ENCODE peak calls at places on chromosomes 16 and 17, in four cellular contexts. One of them, this sample, is unnamed. For H3K79me2 and H3K4me1, the result is how much of the 10 kb centered on the place peaks cover.

GRCh38 chr16:78106659-78107058 is 7.2 kb downstream of the WWOX start:
- DNase-seq in mesendoderm: no peak
- DNase-seq in K562: no peak
- DNase-seq in PC-9: no peak
- DNase-seq in this sample: no peak

GRCh38 chr17:57284984-57285646 is 28.8 kb downstream of the MSI2 start:
- DNase-seq in mesendoderm: peak
- DNase-seq in PC-9: no peak
- DNase-seq in K562: peak
- DNase-seq in this sample: no peak

GRCh38 chr17:81932333-81932983 is 4.6 kb downstream of the PYCR1 start:
- DNase-seq in mesendoderm: no peak
- DNase-seq in K562: no peak
- DNase-seq in PC-9: no peak
- DNase-seq in this sample: no peak

GRCh38 chr16:54503011-54503410 is 216.4 kb upstream of the IRX3 start:
- DNase-seq in K562: no peak
- DNase-seq in PC-9: no peak
- DNase-seq in mesendoderm: peak
- DNase-seq in this sample: no peak

GRCh38 chr17:7432296-7432695 is 2.9 kb upstream of the TMEM102 start:
- DNase-seq in PC-9: no peak
- DNase-seq in K562: no peak
- DNase-seq in mesendoderm: no peak
- DNase-seq in this sample: no peak

GRCh38 chr16:61797960-61798359 is 238.3 kb downstream of the CDH8 start:
- DNase-seq in mesendoderm: no peak
- DNase-seq in K562: no peak
- DNase-seq in PC-9: no peak
- DNase-seq in this sample: no peak

GRCh38 chr16:8818499-8819270 is 21.0 kb downstream of the PMM2 start:
- DNase-seq in mesendoderm: peak
- DNase-seq in PC-9: no peak
- DNase-seq in K562: no peak
- DNase-seq in this sample: no peak

GRCh38 chr16:18062713-18063112 is 273.8 kb downstream of the NPIPA8 start:
- DNase-seq in mesendoderm: peak
- DNase-seq in PC-9: no peak
- DNase-seq in K562: no peak
- DNase-seq in this sample: no peak

GRCh38 chr16:55364811-55365210 is 40.8 kb downstream of the IRX6 start:
- DNase-seq in mesendoderm: no peak
- DNase-seq in K562: no peak
- DNase-seq in PC-9: no peak
- DNase-seq in this sample: no peak

GRCh38 chr17:53142890-53143289 is 679.8 kb upstream of the KIF2B start:
- DNase-seq in PC-9: no peak
- DNase-seq in mesendoderm: peak
- DNase-seq in K562: no peak
- DNase-seq in this sample: no peak

GRCh38 chr17:44921122-44921882 is 6.0 kb upstream of the GFAP start:
- DNase-seq in mesendoderm: peak
- DNase-seq in K562: peak
- DNase-seq in PC-9: no peak
- DNase-seq in this sample: no peak

GRCh38 chr17:39340731-39341130 is 60.7 kb downstream of the FBXL20 start:
- DNase-seq in mesendoderm: no peak
- DNase-seq in K562: no peak
- DNase-seq in PC-9: no peak
- DNase-seq in this sample: no peak

GRCh38 chr16:58049697-58050185 is 24.2 kb downstream of the MMP15 start:
- DNase-seq in mesendoderm: no peak
- DNase-seq in PC-9: no peak
- DNase-seq in K562: no peak
- DNase-seq in this sample: no peak

GRCh38 chr17:73958453-73958852 is 245.0 kb upstream of the RPL38 start:
- DNase-seq in mesendoderm: no peak
- DNase-seq in K562: no peak
- DNase-seq in PC-9: no peak
- DNase-seq in this sample: no peak

GRCh38 chr16:23121024-23121423 is 28.2 kb downstream of the USP31 start:
- DNase-seq in mesendoderm: no peak
- DNase-seq in PC-9: no peak
- DNase-seq in K562: no peak
- DNase-seq in this sample: no peak

GRCh38 chr16:66510711-66511614 is 39.0 kb downstream of the TK2 start:
- DNase-seq in K562: no peak
- DNase-seq in mesendoderm: no peak
- DNase-seq in PC-9: peak
- DNase-seq in this sample: no peak

GRCh38 chr16:70683146-70683944 is 2.5 kb downstream of the MTSS2 start:
- DNase-seq in PC-9: no peak
- DNase-seq in mesendoderm: no peak
- DNase-seq in K562: no peak
- DNase-seq in this sample: no peak

GRCh38 chr16:58661199-58661830 is 23.3 kb downstream of the SLC38A7 start:
- DNase-seq in PC-9: peak
- DNase-seq in mesendoderm: peak
- DNase-seq in K562: peak
- DNase-seq in this sample: peak

GRCh38 chr17:76994237-76994637 is 126.0 kb downstream of the MGAT5B start:
- DNase-seq in PC-9: no peak
- DNase-seq in K562: no peak
- DNase-seq in mesendoderm: no peak
- DNase-seq in this sample: no peak

GRCh38 chr17:55157165-55157564 is 107.6 kb upstream of the HLF start:
- DNase-seq in PC-9: no peak
- DNase-seq in K562: no peak
- DNase-seq in mesendoderm: no peak
- DNase-seq in this sample: no peak

GRCh38 chr16:12971216-12971615 is 69.8 kb downstream of the SHISA9 start:
- DNase-seq in PC-9: peak
- DNase-seq in K562: no peak
- DNase-seq in mesendoderm: peak
- DNase-seq in this sample: no peak

GRCh38 chr16:68219708-68220378 is 16.1 kb downstream of the ESRP2 start:
- DNase-seq in K562: no peak
- DNase-seq in mesendoderm: no peak
- DNase-seq in PC-9: no peak
- DNase-seq in this sample: no peak

GRCh38 chr17:11245187-11245586 is 4.2 kb downstream of the SHISA6 start:
- DNase-seq in K562: no peak
- DNase-seq in PC-9: no peak
- DNase-seq in mesendoderm: no peak
- DNase-seq in this sample: no peak

GRCh38 chr17:1612400-1612799 is 16.2 kb downstream of the SLC43A2 start:
- DNase-seq in K562: no peak
- DNase-seq in PC-9: no peak
- DNase-seq in mesendoderm: no peak
- DNase-seq in this sample: no peak

GRCh38 chr16:85360323-85361277 is 248.3 kb upstream of the CIBAR2 start:
- DNase-seq in K562: no peak
- DNase-seq in PC-9: no peak
- DNase-seq in mesendoderm: no peak
- DNase-seq in this sample: no peak

GRCh38 chr17:5380491-5381135 is 38.8 kb downstream of the NUP88 start:
- DNase-seq in K562: no peak
- DNase-seq in mesendoderm: no peak
- DNase-seq in PC-9: no peak
- DNase-seq in this sample: no peak

GRCh38 chr17:49214665-49215360 is 4.3 kb downstream of the ABI3 start:
- DNase-seq in PC-9: no peak
- DNase-seq in mesendoderm: no peak
- DNase-seq in K562: no peak
- DNase-seq in this sample: no peak
- H3K79me2 ChIP-seq in PC-9: under half
- H3K79me2 ChIP-seq in mesendoderm: under half
- H3K79me2 ChIP-seq in K562: under half
- H3K79me2 ChIP-seq in this sample: half or more

GRCh38 chr17:21104608-21105007 is 22.2 kb upstream of the DHRS7B start:
- DNase-seq in PC-9: no peak
- DNase-seq in mesendoderm: no peak
- DNase-seq in K562: no peak
- DNase-seq in this sample: no peak

GRCh38 chr17:21096874-21097273 is 29.9 kb upstream of the DHRS7B start:
- DNase-seq in PC-9: no peak
- DNase-seq in mesendoderm: no peak
- DNase-seq in K562: no peak
- DNase-seq in this sample: no peak

GRCh38 chr17:21095735-21096134 is 31.0 kb upstream of the DHRS7B start:
- DNase-seq in PC-9: no peak
- DNase-seq in K562: no peak
- DNase-seq in mesendoderm: peak
- DNase-seq in this sample: peak

GRCh38 chr17:21094298-21094704 is 32.5 kb upstream of the DHRS7B start:
- DNase-seq in PC-9: no peak
- DNase-seq in mesendoderm: no peak
- DNase-seq in K562: no peak
- DNase-seq in this sample: no peak

GRCh38 chr17:21098934-21099687 is 27.7 kb upstream of the DHRS7B start:
- DNase-seq in mesendoderm: peak
- DNase-seq in K562: peak
- DNase-seq in PC-9: peak
- DNase-seq in this sample: peak
- H3K4me2 ChIP-seq in mesendoderm: peak
- H3K4me2 ChIP-seq in K562: peak
- H3K4me2 ChIP-seq in PC-9: peak
- H3K4me2 ChIP-seq in this sample: peak

DNA sequence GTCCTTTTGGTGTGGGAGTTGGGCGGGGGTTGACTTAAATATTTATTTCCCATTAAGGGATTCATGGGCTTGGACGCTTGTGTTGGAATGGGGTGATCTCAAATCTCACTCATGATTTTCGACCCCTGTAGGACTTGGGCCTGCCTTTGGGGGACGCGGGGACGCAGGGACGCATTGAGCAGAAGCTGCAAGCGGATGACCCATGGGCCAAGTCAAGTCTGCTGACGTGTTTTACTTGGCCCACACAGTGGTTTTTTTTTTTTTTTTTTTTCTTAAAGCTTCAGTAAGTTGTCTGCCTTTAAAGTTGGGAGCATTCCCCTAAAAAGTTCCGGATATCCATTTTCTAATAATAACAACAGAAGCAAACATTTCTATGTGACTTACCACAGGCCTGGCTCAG is 29.0 kb downstream of the CMIP start:
- DNase-seq in mesendoderm: no peak
- DNase-seq in PC-9: no peak
- DNase-seq in K562: no peak
- DNase-seq in this sample: no peak
- H3K4me1 ChIP-seq in mesendoderm: under half
- H3K4me1 ChIP-seq in PC-9: under half
- H3K4me1 ChIP-seq in K562: under half
- H3K4me1 ChIP-seq in this sample: under half

GRCh38 chr17:2828396-2829038 is 32.3 kb downstream of the RAP1GAP2 start:
- DNase-seq in PC-9: no peak
- DNase-seq in K562: peak
- DNase-seq in mesendoderm: peak
- DNase-seq in this sample: peak
- H3K79me2 ChIP-seq in PC-9: under half
- H3K79me2 ChIP-seq in K562: under half
- H3K79me2 ChIP-seq in mesendoderm: under half
- H3K79me2 ChIP-seq in this sample: under half

GRCh38 chr17:58302171-58302918 is 21.6 kb upstream of the MPO start:
- DNase-seq in mesendoderm: no peak
- DNase-seq in PC-9: no peak
- DNase-seq in K562: no peak
- DNase-seq in this sample: no peak
- H3K4me2 ChIP-seq in mesendoderm: no peak
- H3K4me2 ChIP-seq in PC-9: no peak
- H3K4me2 ChIP-seq in K562: no peak
- H3K4me2 ChIP-seq in this sample: no peak

DNA sequence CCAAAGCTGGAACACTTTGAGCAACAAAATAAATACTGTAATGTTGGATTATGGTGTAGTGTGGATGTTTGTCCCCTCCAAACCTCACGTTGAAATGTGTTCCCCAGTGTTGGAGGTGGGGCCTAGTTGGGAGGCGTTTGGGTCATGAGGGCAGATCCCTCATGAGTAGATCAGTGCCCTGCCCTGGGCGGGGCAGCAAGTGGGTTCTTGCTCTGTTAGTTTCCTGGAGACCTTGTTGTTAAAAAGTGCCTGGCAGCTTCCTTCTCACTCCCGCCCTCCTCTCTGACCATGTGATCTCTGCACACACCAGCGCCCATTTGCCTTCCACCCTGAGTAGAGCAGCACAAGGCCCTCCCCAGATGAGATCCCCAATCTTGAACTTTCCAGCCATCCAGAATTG is 67.6 kb downstream of the MPRIP start:
- DNase-seq in mesendoderm: no peak
- DNase-seq in PC-9: peak
- DNase-seq in K562: no peak
- DNase-seq in this sample: no peak
- H3K4me1 ChIP-seq in mesendoderm: under half
- H3K4me1 ChIP-seq in PC-9: half or more
- H3K4me1 ChIP-seq in K562: under half
- H3K4me1 ChIP-seq in this sample: under half

GRCh38 chr17:78890111-78890897 is 12.7 kb downstream of the CEP295NL start:
- DNase-seq in PC-9: no peak
- DNase-seq in K562: no peak
- DNase-seq in mesendoderm: no peak
- DNase-seq in this sample: no peak

GRCh38 chr17:78892062-78892456 is 10.9 kb downstream of the CEP295NL start:
- DNase-seq in mesendoderm: no peak
- DNase-seq in PC-9: no peak
- DNase-seq in K562: no peak
- DNase-seq in this sample: no peak

GRCh38 chr17:78892520-78892919 is 10.5 kb downstream of the CEP295NL start:
- DNase-seq in PC-9: no peak
- DNase-seq in K562: no peak
- DNase-seq in mesendoderm: no peak
- DNase-seq in this sample: no peak

GRCh38 chr17:78892936-78893379 is 10.0 kb downstream of the CEP295NL start:
- DNase-seq in mesendoderm: no peak
- DNase-seq in K562: no peak
- DNase-seq in PC-9: no peak
- DNase-seq in this sample: no peak

GRCh38 chr17:78891406-78892061 is 11.5 kb downstream of the CEP295NL start:
- DNase-seq in mesendoderm: no peak
- DNase-seq in K562: no peak
- DNase-seq in PC-9: no peak
- DNase-seq in this sample: no peak
- H3K79me2 ChIP-seq in mesendoderm: under half
- H3K79me2 ChIP-seq in K562: under half
- H3K79me2 ChIP-seq in PC-9: under half
- H3K79me2 ChIP-seq in this sample: under half

GRCh38 chr16:87470332-87470731 is 22.5 kb downstream of the ZCCHC14 start:
- DNase-seq in mesendoderm: no peak
- DNase-seq in K562: no peak
- DNase-seq in PC-9: no peak
- DNase-seq in this sample: no peak
- H3K4me2 ChIP-seq in mesendoderm: no peak
- H3K4me2 ChIP-seq in K562: no peak
- H3K4me2 ChIP-seq in PC-9: no peak
- H3K4me2 ChIP-seq in this sample: no peak